ENCODE peak calls at places on chromosomes 13 and 19, in nine cellular contexts. U is kidney, B is GM23338, J is heart left ventricle, E is Caco-2, O is HFF-Myc, Y is NB4, Q is cardiac muscle cell, I is B cell. N is an unnamed sample.
A peak's percentile ranks its signal among the peaks of the same experiment; 100 is the strongest.

GRCh38 chr19:44401108-44401786 is at the start of gene ZNF285:
- DNase-seq in I (peak; percentile 91), B (peak; percentile 98), J (peak; percentile 97), U (peak; percentile 96), O (peak; percentile 92), E (peak; percentile 87), Q (peak; percentile 97), Y (no peak), N (peak; percentile 94)

GRCh38 chr13:35190241-35190640 is 248.2 kb downstream of the NBEA start:
- DNase-seq in J (no peak), U (no peak), E (no peak), Q (no peak), Y (no peak), B (no peak), O (peak; percentile 80), I (no peak), N (no peak)

GRCh38 chr19:35222373-35223005 is 6.0 kb downstream of the FAM187B start:
- DNase-seq in Q (no peak), Y (no peak), U (no peak), E (peak; percentile 14), B (no peak), J (no peak), O (no peak), I (no peak), N (no peak)

GRCh38 chr13:97067342-97067895 is 73.1 kb upstream of the OXGR1 start:
- DNase-seq in J (no peak), Q (no peak), B (no peak), Y (no peak), I (no peak), O (no peak), U (no peak), E (no peak), N (no peak)

GRCh38 chr13:49214917-49215376 is 5.2 kb upstream of the MLNR start:
- DNase-seq in B (peak; percentile 72), Y (peak; percentile 99), E (no peak), Q (no peak), U (no peak), J (peak; percentile 38), I (peak; percentile 48), O (no peak), N (peak; percentile 99)

GRCh38 chr19:42420055-42420544 is 7.1 kb downstream of the LIPE start:
- DNase-seq in I (peak; percentile 73), J (no peak), U (peak; percentile 39), Q (no peak), E (peak; percentile 71), O (no peak), B (peak; percentile 84), Y (peak; percentile 58), N (peak; percentile 47)

GRCh38 chr19:6020972-6021805 is 43.2 kb upstream of the RANBP3 start:
- DNase-seq in Q (no peak), E (no peak), U (peak; percentile 34), J (no peak), Y (no peak), O (no peak), I (no peak), B (no peak), N (no peak)

GRCh38 chr19:55646889-55647731 is 902 bp upstream of the CCDC106 start:
- DNase-seq in E (no peak), O (no peak), J (no peak), U (peak; percentile 48), Q (no peak), I (peak; percentile 76), Y (no peak), B (no peak), N (no peak)

GRCh38 chr13:24172071-24172470 is 11.6 kb downstream of the SPATA13 start:
- DNase-seq in U (no peak), I (no peak), O (no peak), B (no peak), Y (no peak), J (no peak), Q (no peak), E (no peak), N (no peak)

GRCh38 chr13:74251778-74252519 is 117.7 kb upstream of the KLF12 start:
- DNase-seq in U (no peak), B (no peak), I (no peak), O (no peak), E (no peak), J (no peak), Q (no peak), Y (no peak), N (no peak)

GRCh38 chr19:56566904-56567273 is 379 bp upstream of the ZNF470 start:
- DNase-seq in U (peak; percentile 77), O (peak; percentile 1), B (peak; percentile 46), J (peak; percentile 50), I (peak; percentile 42), Y (peak; percentile 20), Q (no peak), E (peak; percentile 51), N (peak; percentile 35)

GRCh38 chr19:21595185-21595584 is 89.8 kb downstream of the ZNF429 start:
- DNase-seq in J (no peak), O (no peak), U (no peak), E (no peak), B (no peak), Q (no peak), I (no peak), Y (no peak), N (no peak)

GRCh38 chr13:37869756-37870488 is at the start of gene TRPC4:
- DNase-seq in B (peak; percentile 84), I (no peak), Y (peak; percentile 5), E (peak; percentile 42), J (peak; percentile 69), U (peak; percentile 83), O (peak; percentile 22), Q (peak; percentile 59), N (no peak)

GRCh38 chr13:37868691-37869505 is 674 bp downstream of the TRPC4 start:
- DNase-seq in Q (peak; percentile 8), B (peak; percentile 59), E (no peak), O (no peak), U (peak; percentile 49), J (no peak), I (no peak), Y (no peak), N (no peak)

GRCh38 chr13:37869506-37869755 is 141 bp downstream of the TRPC4 start:
- DNase-seq in O (no peak), U (no peak), E (no peak), Y (no peak), I (no peak), B (peak; percentile 70), Q (peak; percentile 10), J (no peak), N (no peak)

GRCh38 chr13:37870895-37871550 is 1.5 kb upstream of the TRPC4 start:
- DNase-seq in I (no peak), U (no peak), E (no peak), B (peak; percentile 23), O (peak; percentile 33), J (no peak), Y (no peak), Q (no peak), N (no peak)

DNA sequence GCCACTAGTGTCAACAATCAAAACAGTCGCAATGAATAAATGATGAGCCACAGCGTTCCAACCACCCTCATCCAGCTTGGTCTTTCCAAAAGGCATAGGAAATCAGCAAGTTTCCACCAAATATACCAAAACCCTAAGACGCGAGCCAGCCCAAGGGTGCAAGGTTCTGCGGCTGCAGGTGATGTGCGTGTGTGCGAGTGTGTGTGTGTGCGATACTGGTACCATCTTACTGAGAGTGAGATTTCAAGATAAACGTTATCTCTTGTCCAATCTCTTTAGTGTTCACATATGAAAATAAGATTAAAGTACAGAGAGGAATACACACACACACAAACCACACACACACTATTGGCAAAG is 895 bp upstream of the TRPC4 start:
- DNase-seq in J (no peak), O (no peak), Y (no peak), B (no peak), U (no peak), Q (no peak), E (no peak), I (no peak), N (no peak)
- TF ChIP-seq CTCF in J (no peak), O (no peak), Y (no peak), B (no peak), U (no peak), Q (no peak), E (peak; percentile 26), I (no peak), N (no peak)

DNA sequence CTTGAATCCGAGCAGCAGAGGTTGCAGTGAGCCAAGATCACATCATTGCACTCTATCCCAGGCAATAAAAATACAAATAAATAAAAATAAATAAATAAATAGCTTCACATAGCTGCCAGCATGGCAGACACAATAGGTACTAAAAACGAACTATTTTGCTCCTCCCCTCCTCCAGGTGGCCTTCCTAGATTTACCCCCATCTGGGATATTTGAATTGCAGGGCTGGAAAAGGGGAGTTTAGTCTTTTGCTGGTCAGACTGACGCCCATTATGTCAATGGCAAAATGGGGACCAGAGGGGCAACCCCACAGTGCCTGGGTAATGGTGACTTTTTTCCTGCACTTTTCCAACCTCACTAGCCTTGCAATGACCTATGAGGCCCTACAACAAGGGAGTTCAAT is 640 bp upstream of the GMFG start:
- DNase-seq in B (no peak), O (no peak), J (no peak), I (no peak), E (no peak), Q (no peak), Y (no peak), U (no peak), N (no peak)
- TF ChIP-seq CTCF in B (no peak), O (no peak), J (no peak), I (no peak), E (no peak), Q (no peak), Y (no peak), U (no peak), N (no peak)

DNA sequence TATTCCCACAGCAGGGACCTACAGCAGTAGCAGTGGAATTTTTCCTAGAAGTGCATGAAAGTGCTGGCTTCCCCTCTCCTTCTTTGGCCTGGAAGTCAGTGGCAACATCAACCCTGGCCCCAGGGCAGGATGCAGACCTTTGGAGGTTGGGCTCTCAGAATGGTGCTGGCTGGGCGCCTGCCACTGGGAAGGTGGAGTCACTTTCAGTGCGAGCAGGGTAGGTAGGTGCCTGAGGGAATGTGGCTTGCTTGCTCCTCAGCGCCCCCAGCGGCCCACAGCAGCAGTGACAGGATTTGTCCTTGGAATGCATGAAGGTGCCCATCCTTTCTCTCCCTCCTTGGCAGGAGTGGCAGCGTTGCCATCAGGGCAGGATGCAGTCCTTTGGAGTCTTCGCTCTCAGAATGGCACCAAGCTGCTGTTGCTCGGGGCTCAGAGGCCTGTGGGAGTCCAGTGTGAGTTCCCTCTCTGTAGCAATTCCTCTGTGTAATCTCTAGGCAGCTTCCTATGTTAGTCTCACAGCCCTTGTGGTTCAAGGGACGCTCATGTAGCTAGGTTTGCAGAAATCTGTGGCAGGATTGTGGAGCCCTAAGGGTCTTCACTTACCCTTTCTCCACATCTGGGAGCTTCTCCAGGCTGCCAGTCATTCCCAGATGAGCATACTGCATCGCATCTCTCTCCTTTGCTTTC is 354.4 kb upstream of the DACH1 start:
- DNase-seq in I (no peak), Q (peak; percentile 22), Y (peak; percentile 48), B (peak; percentile 86), O (no peak), E (peak; percentile 66), U (peak; percentile 68), J (no peak), N (peak; percentile 1)
- TF ChIP-seq CTCF in I (no peak), Q (peak; percentile 32), Y (peak; percentile 92), B (peak; percentile 93), O (peak; percentile 72), E (peak; percentile 91), U (peak; percentile 37), J (peak; percentile 37), N (peak; percentile 80)

DNA sequence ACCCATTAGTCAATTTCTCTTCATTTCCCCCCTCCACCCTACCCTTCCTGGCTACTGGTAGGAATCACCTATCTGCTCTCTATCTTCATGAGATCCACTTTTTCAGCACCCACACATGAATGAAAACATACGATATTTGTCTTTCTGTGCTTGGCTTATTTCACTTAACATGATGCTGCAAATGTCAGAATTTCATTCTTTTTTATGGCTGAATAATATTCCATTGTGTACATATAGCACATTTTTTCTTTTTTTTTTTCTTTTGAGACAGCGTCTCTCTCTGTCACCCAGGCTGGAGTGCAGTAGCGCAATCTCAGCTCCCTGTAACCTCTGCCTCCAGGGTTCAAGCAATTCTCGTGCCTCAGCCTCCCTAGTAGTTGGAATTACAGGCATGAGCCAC is 9.9 kb upstream of the CALM3 start:
- DNase-seq in E (no peak), Y (no peak), J (no peak), Q (no peak), I (no peak), O (no peak), B (no peak), U (no peak), N (no peak)
- TF ChIP-seq CTCF in E (no peak), Y (no peak), J (no peak), Q (no peak), I (no peak), O (no peak), B (no peak), U (no peak), N (no peak)

N was measured in HL-60.